ENCODE peak calls at places on chromosomes 12 and 14, in four cellular contexts. Q is K562, O is cardiac muscle cell, M is SK-N-SH. C is an unnamed sample.

GRCh38 chr12:110940296-110940695 is 19.9 kb upstream of the MYL2 start:
- DNase-seq in Q (no peak), O (no peak), M (no peak), C (no peak)

GRCh38 chr14:31977001-31977556 is 100.0 kb upstream of the ARHGAP5 start:
- DNase-seq in Q (no peak), O (no peak), M (peak), C (no peak)

GRCh38 chr12:98955284-98955683 is 310.2 kb downstream of the APAF1 start:
- DNase-seq in Q (peak), O (peak), M (peak), C (no peak)

GRCh38 chr12:47739959-47740358 is 14.7 kb upstream of the ENDOU start:
- DNase-seq in Q (peak), O (no peak), M (no peak), C (no peak)

GRCh38 chr14:91416744-91417133 is 881 bp downstream of the CCDC88C start:
- DNase-seq in Q (peak), O (no peak), M (no peak), C (no peak)

GRCh38 chr14:63362305-63362914 is 43.7 kb upstream of the GPHB5 start:
- DNase-seq in Q (no peak), O (no peak), M (no peak), C (no peak)

GRCh38 chr12:54286042-54286931 is 5.8 kb downstream of the HNRNPA1 start:
- DNase-seq in Q (peak), O (peak), M (no peak), C (no peak)

GRCh38 chr12:31117203-31118011 is 43.7 kb downstream of the DDX11 start:
- DNase-seq in Q (peak), O (peak), M (peak), C (peak)

GRCh38 chr14:93156693-93157369 is 27.9 kb downstream of the MOAP1 start:
- DNase-seq in Q (no peak), O (no peak), M (no peak), C (no peak)

GRCh38 chr14:70555890-70556289 is 21.1 kb upstream of the ADAM20 start:
- DNase-seq in Q (no peak), O (peak), M (no peak), C (peak)

GRCh38 chr14:65103150-65103760 is 938 bp upstream of the MAX start:
- DNase-seq in Q (no peak), O (no peak), M (peak), C (peak)

GRCh38 chr14:104085889-104086201 is 345 bp downstream of the ASPG start:
- DNase-seq in Q (no peak), O (no peak), M (peak), C (no peak)
- H3K4me3 ChIP-seq in Q (no peak), O (no peak), M (no peak), C (no peak)

DNA sequence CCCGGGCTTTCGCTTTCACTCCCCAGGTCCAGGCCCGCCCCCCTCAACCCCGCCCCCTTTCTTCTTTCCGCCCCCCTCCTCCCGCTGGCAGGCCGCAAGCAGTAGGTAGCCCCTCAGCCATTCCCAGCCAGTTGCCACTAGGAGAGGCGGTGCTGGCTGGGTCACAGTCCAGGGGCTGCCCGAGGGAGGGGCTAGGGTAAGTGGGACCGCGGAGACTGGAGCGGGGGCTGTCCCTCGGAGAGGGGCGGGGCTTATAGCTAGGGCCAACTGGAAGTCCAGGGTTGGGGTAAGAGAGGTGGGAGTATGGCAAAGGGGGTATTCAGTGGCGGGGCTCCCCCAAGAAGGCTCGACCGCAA is 190 bp upstream of the PSME2 start:
- DNase-seq in Q (peak), O (peak), M (peak), C (peak)
- TF ChIP-seq CTCF in Q (no peak), O (no peak), M (no peak), C (no peak)

GRCh38 chr12:109097140-109097434 is 310 bp upstream of the UNG start:
- DNase-seq in Q (no peak), O (no peak), M (no peak), C (no peak)
- H3K4me3 ChIP-seq in Q (peak), O (peak), M (peak), C (peak)

DNA sequence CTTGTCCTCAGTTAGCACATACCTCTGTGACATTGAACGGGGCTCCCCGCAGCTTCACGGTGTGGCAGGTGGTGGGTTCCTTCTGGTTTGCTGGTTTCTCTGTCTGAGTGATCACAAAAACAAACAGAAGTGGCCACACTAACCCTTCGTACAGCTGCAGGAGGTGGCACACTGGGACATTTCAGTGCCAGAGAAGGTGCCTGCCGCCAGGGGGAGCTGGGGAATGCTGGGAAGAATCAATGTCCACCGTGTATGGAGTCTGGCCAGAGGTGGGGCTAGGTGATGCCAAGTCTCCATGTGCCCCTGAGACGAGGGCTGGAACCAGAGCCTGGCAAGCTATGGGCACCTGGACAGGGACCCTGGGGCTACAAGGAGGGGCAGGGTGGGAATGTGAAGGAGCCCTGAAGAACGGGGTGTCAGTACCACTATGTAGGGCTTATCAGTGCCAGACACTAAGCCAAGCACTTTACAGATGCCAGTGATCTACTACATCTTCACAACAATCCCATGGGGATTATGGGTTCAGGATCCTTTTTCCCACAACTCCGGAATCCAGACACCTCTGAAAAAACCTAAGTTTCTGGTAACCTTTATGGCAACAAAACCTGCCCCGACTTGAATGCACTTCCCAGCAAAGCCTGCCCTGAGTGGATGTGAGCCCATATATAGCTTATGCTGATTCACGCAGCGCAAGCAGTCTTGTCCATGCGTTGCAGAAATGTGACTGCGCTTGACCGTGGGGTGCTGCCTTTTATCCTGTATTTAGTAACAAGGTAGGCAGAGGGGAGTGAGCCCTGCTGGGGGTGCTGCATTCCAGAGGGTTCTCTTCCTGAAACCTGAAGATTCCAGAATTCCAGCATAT is 10.8 kb downstream of the RBM19 start:
- DNase-seq in Q (peak), O (peak), M (peak), C (peak)
- TF ChIP-seq CTCF in Q (peak), O (peak), M (peak), C (peak)

DNA sequence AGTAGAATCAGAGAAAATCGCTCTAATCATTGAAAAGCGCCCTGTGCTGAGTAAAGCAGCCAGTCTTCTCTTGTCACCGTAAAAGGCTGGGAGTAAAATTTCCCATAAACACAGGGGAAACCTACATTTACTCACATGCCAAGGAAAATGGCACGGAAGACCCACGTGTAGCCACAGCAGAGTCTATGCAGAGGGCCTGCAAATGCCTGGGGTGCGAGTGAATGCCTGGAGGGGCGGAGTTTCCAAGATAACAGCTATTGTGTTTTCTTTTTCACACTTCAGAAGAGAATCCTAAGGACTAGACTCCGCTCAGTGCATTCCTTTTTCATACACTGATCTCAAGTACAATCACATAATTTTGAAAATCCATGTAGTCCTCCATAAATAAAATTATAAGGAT is 159.9 kb upstream of the FOXN3 start:
- DNase-seq in Q (no peak), O (no peak), M (no peak), C (no peak)
- H3K4me3 ChIP-seq in Q (no peak), O (no peak), M (no peak), C (no peak)

DNA sequence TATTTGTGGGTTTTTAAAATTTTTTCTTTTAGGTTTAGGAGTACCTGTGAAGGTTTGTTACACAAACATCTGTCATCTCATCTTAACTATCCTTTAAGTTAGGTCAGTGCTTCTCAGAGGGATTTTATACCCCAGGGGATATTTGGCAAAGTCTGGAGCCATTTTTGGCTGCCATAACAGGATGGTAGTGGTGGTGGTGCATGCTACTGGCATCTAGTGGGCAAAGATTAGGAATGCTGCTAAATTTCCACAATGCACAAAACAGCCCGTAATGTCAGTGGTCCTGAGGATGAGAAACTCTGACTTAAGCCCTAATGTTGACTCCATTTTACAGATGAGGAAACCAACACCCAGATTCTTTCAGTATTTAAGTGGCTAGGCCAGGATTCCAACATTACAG is 85.2 kb upstream of the MYF6 start:
- DNase-seq in Q (no peak), O (no peak), M (no peak), C (no peak)
- TF ChIP-seq CTCF in Q (no peak), O (peak), M (peak), C (peak)